ENCODE peak calls at places on chromosomes 13 and 19, in four cellular contexts. G is K562, A is body of pancreas, X is heart left ventricle. S is an unnamed sample.

GRCh38 chr19:42942187-42942789 is 5.3 kb upstream of the PSG7 start:
- DNase-seq in X (no peak), A (no peak), G (peak; percentile 16), S (no peak)

GRCh38 chr19:48010932-48011758 is 16.7 kb downstream of the ELSPBP1 start:
- DNase-seq in X (no peak), A (no peak), G (no peak), S (no peak)

GRCh38 chr13:49436890-49437289 is 7.0 kb downstream of the CAB39L start:
- DNase-seq in G (no peak), X (no peak), A (peak; percentile 17), S (no peak)

GRCh38 chr13:29774830-29775229 is 75.6 kb downstream of the UBL3 start:
- DNase-seq in A (no peak), X (no peak), G (no peak), S (no peak)

GRCh38 chr13:91153372-91153771 is 194.1 kb upstream of the MIR17HG start:
- DNase-seq in X (no peak), A (no peak), G (no peak), S (no peak)

GRCh38 chr13:91292630-91293221 is 54.8 kb upstream of the MIR17HG start:
- DNase-seq in X (no peak), A (no peak), G (no peak), S (no peak)

GRCh38 chr19:42051166-42052115 is 18.6 kb downstream of the GRIK5 start:
- DNase-seq in G (no peak), X (no peak), A (no peak), S (no peak)

GRCh38 chr19:41166888-41167804 is 25.9 kb upstream of the CYP2S1 start:
- DNase-seq in G (no peak), X (no peak), A (peak; percentile 48), S (no peak)

GRCh38 chr19:50607874-50608785 is 31.6 kb downstream of the SYT3 start:
- DNase-seq in X (peak; percentile 85), A (peak; percentile 82), G (peak; percentile 99), S (no peak)

GRCh38 chr13:104823071-104823470 is 1712.4 kb downstream of the EFNB2 start:
- DNase-seq in G (no peak), X (no peak), A (no peak), S (no peak)

GRCh38 chr13:110113284-110113764 is 193.6 kb downstream of the COL4A1 start:
- DNase-seq in A (no peak), X (no peak), G (no peak), S (no peak)

GRCh38 chr13:53466576-53466975 is 438.0 kb downstream of the OLFM4 start:
- DNase-seq in G (no peak), X (no peak), A (no peak), S (no peak)

GRCh38 chr13:58097831-58098230 is 466.3 kb downstream of the PCDH17 start:
- DNase-seq in G (no peak), A (no peak), X (no peak), S (no peak)

DNA sequence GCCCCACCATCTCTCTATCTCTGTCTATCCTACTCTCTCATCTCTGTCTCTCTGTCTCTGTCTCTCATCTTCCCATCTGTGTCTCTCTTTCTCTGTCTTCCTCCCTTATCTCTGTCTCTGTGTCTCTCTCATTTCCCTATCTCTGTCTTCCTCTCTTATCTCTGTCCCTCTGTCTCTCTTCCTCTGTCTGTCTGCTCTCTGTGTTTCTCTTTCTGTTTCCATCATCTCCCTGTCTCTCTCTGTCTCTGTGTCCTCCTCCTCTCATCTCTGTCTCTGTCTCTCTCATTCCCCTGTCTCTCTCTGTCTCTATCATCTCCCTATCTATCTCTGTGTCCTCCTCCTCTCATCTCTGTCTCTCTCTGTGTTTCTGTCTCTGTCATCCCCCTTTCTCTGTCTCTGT is 1.6 kb upstream of the EBI3 start:
- DNase-seq in G (no peak), X (no peak), A (no peak), S (no peak)
- H3K27ac ChIP-seq in G (no peak overlapping the region), X (no peak overlapping the region), A (no peak overlapping the region), S (no peak overlapping the region)

GRCh38 chr19:53877361-53877766 is 4.6 kb upstream of the PRKCG start:
- DNase-seq in G (no peak), A (no peak), X (no peak), S (no peak)
- H3K4me1 ChIP-seq in G (peaks cover 40% of the 10 kb centered on the region), A (peaks cover 24% of the 10 kb centered on the region), X (peaks cover 6% of the 10 kb centered on the region), S (no peaks in the 10 kb centered on the region)

GRCh38 chr19:10603084-10603872 is 16.2 kb upstream of the AP1M2 start:
- DNase-seq in A (peak; percentile 61), X (peak; percentile 73), G (peak; percentile 49), S (peak; percentile 51)

GRCh38 chr19:10603873-10604459 is 16.9 kb upstream of the AP1M2 start:
- DNase-seq in X (no peak), A (peak; percentile 43), G (no peak), S (no peak)

GRCh38 chr19:10604460-10604980 is 17.4 kb upstream of the AP1M2 start:
- DNase-seq in X (peak; percentile 70), G (peak; percentile 34), A (no peak), S (no peak)

GRCh38 chr19:10601999-10602329 is 14.9 kb upstream of the AP1M2 start:
- DNase-seq in G (no peak), X (no peak), A (no peak), S (no peak)

DNA sequence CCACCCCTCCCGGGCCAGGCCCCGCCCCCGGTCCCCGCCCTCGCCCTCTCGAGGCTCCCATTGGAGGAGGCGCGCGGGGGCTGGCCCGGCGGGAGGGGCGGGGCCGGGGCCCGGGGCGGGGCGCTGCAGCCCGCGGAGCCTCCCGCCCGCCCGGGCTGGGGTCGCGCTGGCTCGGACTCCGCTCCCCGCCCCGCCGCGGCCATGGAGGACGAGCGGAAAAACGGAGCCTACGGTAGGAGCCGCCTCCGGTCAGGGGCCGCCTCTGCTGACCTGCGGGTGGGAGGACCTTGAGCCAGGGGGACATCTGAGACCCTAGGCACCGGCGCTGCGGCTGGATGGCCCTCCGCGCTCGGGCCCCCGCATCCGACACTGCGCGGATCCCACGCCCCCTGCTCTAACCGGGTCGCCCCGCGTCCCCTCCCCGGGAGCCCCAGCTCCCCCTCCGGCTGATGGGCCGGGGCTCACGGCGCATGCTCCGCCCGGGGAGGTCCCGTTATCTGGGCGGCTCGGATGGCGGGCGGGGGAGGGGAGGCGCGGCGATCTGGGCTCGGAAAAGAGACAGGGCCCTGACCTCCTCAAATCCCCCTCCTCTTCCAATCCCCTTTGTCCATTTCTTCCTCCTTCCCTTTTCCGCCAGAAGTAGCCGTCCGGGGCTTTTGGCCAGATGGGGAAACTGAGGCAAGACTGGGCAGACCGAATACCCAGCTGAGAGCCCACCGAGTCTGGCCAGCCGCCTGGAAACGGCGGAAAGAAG is 15.4 kb upstream of the AP1M2 start:
- DNase-seq in X (peak; percentile 93), A (peak; percentile 84), G (peak; percentile 86), S (peak; percentile 84)
- TF ChIP-seq POLR2A in X (no peak), A (peak; percentile 55), G (peak; percentile 72), S (peak; percentile 42)

DNA sequence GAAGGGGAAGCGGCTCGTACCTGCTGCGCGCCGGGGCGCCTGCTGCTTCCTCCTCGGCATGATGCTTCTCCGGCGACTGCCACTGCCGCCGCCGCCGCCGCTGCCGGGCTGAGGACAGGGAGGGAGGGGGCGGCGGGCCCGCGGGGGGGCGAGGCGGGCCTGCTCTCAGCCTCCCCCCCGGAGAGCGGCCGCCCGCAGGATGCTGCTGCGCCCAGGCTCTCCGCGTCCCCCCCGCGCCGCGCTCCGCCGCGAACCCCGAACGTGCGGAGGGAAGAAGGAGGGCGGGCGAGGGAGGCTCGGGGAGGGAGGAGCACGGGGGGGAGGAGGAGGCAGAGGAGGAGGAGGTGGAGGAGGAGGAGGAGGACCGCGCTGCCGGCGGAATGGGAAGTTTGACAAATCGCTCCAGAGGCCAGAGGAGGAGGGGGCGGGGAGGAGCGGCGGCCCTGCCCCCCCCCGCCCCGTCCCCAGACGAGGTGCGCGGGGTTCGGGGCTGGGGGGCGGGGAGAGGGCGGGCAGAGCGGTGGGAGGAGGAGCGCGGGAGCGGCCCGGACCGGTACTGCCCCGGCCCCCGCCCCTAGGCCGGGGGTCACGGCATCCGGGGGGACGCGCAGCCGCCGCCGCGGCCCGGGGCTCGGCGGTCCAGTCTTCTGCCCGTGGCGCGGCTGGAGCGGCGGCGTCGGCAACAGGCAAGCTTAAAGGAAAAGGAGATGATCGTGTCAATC is at the start of gene TSHZ3:
- DNase-seq in X (peak; percentile 90), A (peak; percentile 66), G (peak; percentile 24), S (peak; percentile 69)
- H3K27ac ChIP-seq in X (peak within 1 kb of the TSS; percentile 95), A (peak within 1 kb of the TSS; percentile 72), G (no peak within 1 kb of the TSS), S (peak within 1 kb of the TSS; percentile 68)

DNA sequence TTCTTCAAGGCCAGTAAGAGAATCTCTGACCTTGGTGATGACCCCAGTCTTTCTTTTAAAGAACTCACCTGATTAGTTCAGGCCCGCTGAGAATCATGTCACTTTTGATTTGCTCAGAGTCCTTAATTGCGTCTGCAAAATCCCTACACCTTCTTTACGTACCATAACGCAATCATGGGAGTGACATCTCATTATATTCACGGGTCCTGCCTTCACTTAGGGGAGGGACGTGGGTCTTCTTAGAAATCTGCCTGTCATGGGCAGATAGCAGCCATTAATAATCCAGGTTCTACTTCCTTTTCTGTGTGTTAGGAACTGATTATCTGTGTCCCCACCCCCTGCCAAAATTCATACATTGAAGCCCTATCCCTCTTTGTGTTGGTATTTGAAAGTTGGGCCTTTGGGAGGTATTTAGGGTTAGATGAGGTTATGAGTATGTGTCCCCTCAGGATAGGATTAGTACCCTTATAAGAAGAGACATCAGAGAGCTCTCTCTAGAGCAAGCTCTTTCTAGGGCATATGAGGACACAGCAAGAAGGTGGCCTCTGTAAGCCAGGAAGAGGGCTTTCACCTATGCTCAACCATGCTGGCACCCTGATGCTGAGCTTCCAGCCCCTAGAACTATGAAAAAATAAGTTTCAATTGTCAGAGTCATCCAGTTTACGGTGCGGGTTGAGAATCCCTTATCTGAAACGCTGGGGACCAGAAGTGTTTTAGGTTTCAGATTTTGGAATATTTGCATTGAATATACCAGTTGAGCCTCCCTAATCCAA is 9.9 kb downstream of the TPP2 start:
- DNase-seq in A (no peak), G (peak; percentile 82), X (no peak), S (no peak)
- H3K4me1 ChIP-seq in A (no peaks in the 10 kb centered on the region), G (peaks cover 4% of the 10 kb centered on the region), X (no peaks in the 10 kb centered on the region), S (no peaks in the 10 kb centered on the region)